ENCODE peak calls at places on chromosomes 12 and 14, in eight cellular contexts. O, A, E, R, J, U, K and Y are unnamed samples.

GRCh38 chr12:60123443-60124000 is 527.7 kb downstream of the SLC16A7 start:
- DNase-seq in O (peak), A (no peak), E (no peak), R (peak), J (no peak), U (no peak), K (peak), Y (peak)

GRCh38 chr12:90280564-90281058 is 572.0 kb upstream of the ATP2B1 start:
- DNase-seq in O (peak), A (no peak), E (no peak), R (peak), J (no peak), U (no peak), K (peak), Y (no peak)

GRCh38 chr12:52971701-52972329 is 22.9 kb downstream of the KRT18 start:
- DNase-seq in O (peak), A (no peak), E (no peak), R (peak), J (peak), U (no peak), K (peak), Y (peak)

GRCh38 chr14:65069874-65070709 is 32.2 kb downstream of the MAX start:
- DNase-seq in O (no peak), A (no peak), E (peak), R (no peak), J (no peak), U (no peak), K (no peak), Y (no peak)

GRCh38 chr12:11508699-11509098 is 113.3 kb upstream of the PRB2 start:
- DNase-seq in O (peak), A (no peak), E (no peak), R (peak), J (no peak), U (no peak), K (peak), Y (peak)

GRCh38 chr14:85024931-85025330 is 505.0 kb upstream of the FLRT2 start:
- DNase-seq in O (peak), A (no peak), E (no peak), R (no peak), J (no peak), U (no peak), K (peak), Y (no peak)

GRCh38 chr12:123055281-123055766 is 74.8 kb downstream of the ARL6IP4 start:
- DNase-seq in O (no peak), A (no peak), E (no peak), R (peak), J (no peak), U (no peak), K (no peak), Y (no peak)

GRCh38 chr12:20004951-20005350 is 363.4 kb upstream of the PDE3A start:
- DNase-seq in O (no peak), A (no peak), E (no peak), R (peak), J (no peak), U (no peak), K (peak), Y (no peak)

GRCh38 chr14:104296388-104297312 is 158.3 kb downstream of the KIF26A start:
- DNase-seq in O (no peak), A (no peak), E (no peak), R (no peak), J (no peak), U (no peak), K (no peak), Y (no peak)

GRCh38 chr14:77151245-77151644 is 9.7 kb upstream of the ZDHHC22 start:
- DNase-seq in O (peak), A (peak), E (no peak), R (no peak), J (peak), U (no peak), K (peak), Y (peak)

GRCh38 chr14:99009875-99010274 is 262.1 kb downstream of the BCL11B start:
- DNase-seq in O (no peak), A (no peak), E (no peak), R (no peak), J (no peak), U (no peak), K (no peak), Y (no peak)

GRCh38 chr12:126761420-126761819 is 1505.5 kb upstream of the TMEM132C start:
- DNase-seq in O (no peak), A (no peak), E (no peak), R (no peak), J (no peak), U (no peak), K (no peak), Y (no peak)

GRCh38 chr14:85963486-85963885 is 433.5 kb downstream of the FLRT2 start:
- DNase-seq in O (no peak), A (no peak), E (no peak), R (no peak), J (no peak), U (no peak), K (no peak), Y (no peak)

DNA sequence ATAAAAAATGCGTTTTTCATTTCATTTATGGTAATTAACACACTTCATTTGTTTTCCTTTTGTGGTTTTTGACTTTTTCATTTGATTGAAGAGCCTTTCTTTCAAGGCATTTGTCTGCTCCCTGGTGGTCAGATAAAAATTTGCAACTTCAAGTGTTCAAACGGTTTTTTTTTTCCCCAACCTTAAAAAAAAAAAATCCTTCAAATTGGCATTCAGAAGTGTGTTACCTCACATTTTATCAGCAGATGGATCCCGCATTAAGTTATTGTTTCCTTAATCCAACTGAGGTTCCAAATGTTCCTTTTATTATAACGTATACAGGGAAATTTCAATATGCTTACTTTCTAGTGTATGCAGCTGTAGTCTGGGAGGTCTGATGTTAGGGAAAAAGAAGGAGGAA is 47.2 kb downstream of the MYF5 start:
- DNase-seq in O (peak), A (peak), E (peak), R (peak), J (peak), U (no peak), K (peak), Y (peak)
- TF ChIP-seq CTCF in O (peak), A (peak), E (peak), R (peak), J (peak), U (no peak), K (peak), Y (peak)

GRCh38 chr12:24921251-24922038 is 27.5 kb downstream of the BCAT1 start:
- DNase-seq in O (peak), A (no peak), E (no peak), R (peak), J (no peak), U (no peak), K (no peak), Y (peak)

GRCh38 chr12:24918596-24918995 is 30.3 kb downstream of the BCAT1 start:
- DNase-seq in O (no peak), A (no peak), E (no peak), R (no peak), J (no peak), U (no peak), K (no peak), Y (no peak)

GRCh38 chr12:24920141-24920540 is 28.8 kb downstream of the BCAT1 start:
- DNase-seq in O (no peak), A (no peak), E (no peak), R (no peak), J (no peak), U (no peak), K (no peak), Y (no peak)

GRCh38 chr12:24922109-24922508 is 26.8 kb downstream of the BCAT1 start:
- DNase-seq in O (no peak), A (no peak), E (no peak), R (no peak), J (peak), U (no peak), K (no peak), Y (no peak)

GRCh38 chr12:24919346-24920001 is 29.4 kb downstream of the BCAT1 start:
- DNase-seq in O (no peak), A (no peak), E (no peak), R (no peak), J (no peak), U (no peak), K (no peak), Y (no peak)
- TF ChIP-seq CTCF in O (no peak), A (no peak), E (no peak), R (no peak), J (no peak), U (no peak), K (no peak), Y (no peak)

DNA sequence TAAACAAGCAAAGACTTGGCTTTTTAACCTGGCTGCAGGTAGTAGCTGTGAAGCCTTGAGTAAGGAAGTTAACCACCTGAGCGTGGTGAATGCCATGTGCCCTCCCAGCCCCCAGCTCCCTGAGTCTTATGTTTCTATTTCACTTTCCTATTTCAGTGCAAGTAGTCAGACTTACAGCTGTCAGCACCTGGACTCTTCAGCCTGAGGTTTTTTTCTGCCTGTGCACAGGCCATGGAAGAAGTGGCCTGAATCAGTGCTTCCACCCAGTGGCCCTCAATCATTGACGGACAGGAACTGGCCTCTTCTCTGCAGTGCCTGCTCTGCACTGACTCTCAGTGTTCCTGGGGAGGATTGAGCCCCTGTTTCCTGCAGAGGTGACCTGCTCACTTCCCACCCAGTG is 796.4 kb downstream of the MED13L start:
- DNase-seq in O (peak), A (no peak), E (peak), R (no peak), J (no peak), U (no peak), K (no peak), Y (no peak)
- TF ChIP-seq CTCF in O (no peak), A (no peak), E (peak), R (no peak), J (no peak), U (no peak), K (no peak), Y (no peak)

DNA sequence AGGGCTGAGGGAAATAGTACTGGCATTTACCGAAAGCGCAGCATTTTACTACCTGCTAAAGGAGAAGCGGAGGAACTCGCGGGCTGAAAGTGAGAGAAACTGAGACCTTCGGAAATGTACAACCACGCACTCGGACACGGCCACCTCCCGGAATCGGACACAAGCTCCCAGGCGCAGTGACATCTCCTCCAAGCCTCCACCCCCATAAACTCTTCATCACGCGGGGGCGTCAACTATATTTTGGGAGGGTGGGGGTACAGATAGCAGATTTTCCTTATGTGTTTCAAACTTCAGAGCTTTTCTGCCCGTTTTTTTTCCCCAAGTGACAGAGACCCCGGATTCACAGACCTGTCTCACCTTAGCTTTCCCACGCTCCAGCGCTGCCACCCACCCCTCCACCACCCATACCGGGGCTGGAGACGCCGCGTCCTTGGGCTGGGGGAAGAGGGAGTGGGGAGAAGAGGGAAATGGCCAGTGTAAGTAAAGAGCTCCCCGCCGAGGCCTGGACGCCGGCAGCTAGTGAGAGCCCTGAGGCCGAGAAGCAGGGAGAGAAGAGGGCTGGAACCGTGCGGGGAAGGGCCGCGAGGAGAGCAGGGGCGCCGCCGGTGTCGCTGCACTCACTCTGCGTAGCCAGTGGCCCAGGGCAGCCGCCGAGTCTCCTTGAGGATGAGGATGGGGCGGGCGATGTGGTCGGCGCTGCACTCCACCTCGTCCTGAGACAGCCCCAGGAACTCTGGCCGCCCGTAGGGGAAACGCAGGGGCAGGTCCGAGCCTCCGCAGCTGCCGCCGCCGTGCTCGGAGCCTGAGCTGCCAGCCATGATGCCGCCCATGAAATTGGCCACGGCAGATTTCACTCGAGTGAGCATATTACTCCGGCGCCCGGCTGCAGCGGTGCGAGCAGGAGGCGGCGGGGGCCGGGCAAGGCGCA is 815 bp downstream of the PPM1H start:
- DNase-seq in O (peak), A (peak), E (peak), R (peak), J (peak), U (no peak), K (peak), Y (peak)
- TF ChIP-seq CTCF in O (no peak), A (no peak), E (peak), R (no peak), J (no peak), U (no peak), K (no peak), Y (no peak)

GRCh38 chr14:69002069-69002468 is 23.0 kb upstream of the ACTN1 start:
- DNase-seq in O (peak), A (peak), E (no peak), R (no peak), J (peak), U (no peak), K (peak), Y (no peak)
- TF ChIP-seq CTCF in O (peak), A (no peak), E (no peak), R (peak), J (peak), U (no peak), K (peak), Y (peak)